ENCODE peak calls at places on chromosome 10, in nine cellular contexts. D, T, B, L, F, P, U, H and Q are unnamed samples.

GRCh38 chr10:43230101-43230908 is 36.6 kb downstream of the RASGEF1A start:
- DNase-seq in D (no peak), T (no peak), B (peak), L (peak), F (peak), P (peak), U (peak), H (no peak), Q (peak)

GRCh38 chr10:8321990-8322389 is 267.5 kb downstream of the GATA3 start:
- DNase-seq in D (no peak), T (no peak), B (no peak), L (no peak), F (no peak), P (no peak), U (no peak), H (no peak), Q (no peak)

GRCh38 chr10:129730993-129731325 is 233.1 kb downstream of the EBF3 start:
- DNase-seq in D (no peak), T (no peak), B (no peak), L (no peak), F (no peak), P (no peak), U (no peak), H (no peak), Q (peak)

GRCh38 chr10:80196270-80196949 is 8.9 kb downstream of the ANXA11 start:
- DNase-seq in D (peak), T (peak), B (peak), L (peak), F (peak), P (peak), U (no peak), H (no peak), Q (peak)

GRCh38 chr10:131849591-131850489 is 51.0 kb upstream of the PPP2R2D start:
- DNase-seq in D (no peak), T (no peak), B (peak), L (no peak), F (no peak), P (no peak), U (no peak), H (no peak), Q (peak)

GRCh38 chr10:48885376-48885775 is 54.3 kb downstream of the LRRC18 start:
- DNase-seq in D (peak), T (peak), B (no peak), L (no peak), F (no peak), P (no peak), U (no peak), H (no peak), Q (no peak)

GRCh38 chr10:48517911-48518321 is 87.0 kb downstream of the ARHGAP22 start:
- DNase-seq in D (no peak), T (no peak), B (peak), L (no peak), F (no peak), P (no peak), U (no peak), H (no peak), Q (peak)

GRCh38 chr10:70378122-70378521 is 4.3 kb downstream of the LRRC20 start:
- DNase-seq in D (peak), T (peak), B (no peak), L (no peak), F (no peak), P (no peak), U (no peak), H (no peak), Q (no peak)

GRCh38 chr10:49760789-49761188 is 1.3 kb downstream of the OGDHL start:
- DNase-seq in D (no peak), T (no peak), B (no peak), L (peak), F (no peak), P (no peak), U (no peak), H (no peak), Q (peak)

GRCh38 chr10:132549416-132549815 is 11.8 kb downstream of the INPP5A start:
- DNase-seq in D (no peak), T (no peak), B (peak), L (no peak), F (no peak), P (no peak), U (no peak), H (no peak), Q (peak)

GRCh38 chr10:72010234-72010992 is 46.2 kb downstream of the CHST3 start:
- DNase-seq in D (no peak), T (no peak), B (no peak), L (no peak), F (no peak), P (no peak), U (no peak), H (no peak), Q (no peak)

GRCh38 chr10:102831322-102832071 is 5.7 kb downstream of the CYP17A1 start:
- DNase-seq in D (no peak), T (no peak), B (no peak), L (no peak), F (no peak), P (no peak), U (no peak), H (no peak), Q (no peak)

GRCh38 chr10:17229016-17229716 is 1.1 kb downstream of the VIM start:
- DNase-seq in D (peak), T (peak), B (peak), L (peak), F (peak), P (peak), U (peak), H (no peak), Q (peak)

GRCh38 chr10:95716866-95717265 is 23.1 kb upstream of the TCTN3 start:
- DNase-seq in D (no peak), T (no peak), B (no peak), L (no peak), F (no peak), P (no peak), U (no peak), H (no peak), Q (no peak)

GRCh38 chr10:83062871-83063270 is 1076.4 kb upstream of the GHITM start:
- DNase-seq in D (no peak), T (no peak), B (no peak), L (no peak), F (no peak), P (no peak), U (no peak), H (no peak), Q (no peak)

GRCh38 chr10:89092439-89092838 is 101.8 kb downstream of the FAS start:
- DNase-seq in D (no peak), T (no peak), B (no peak), L (no peak), F (no peak), P (no peak), U (no peak), H (no peak), Q (no peak)

GRCh38 chr10:92696606-92697383 is 7.0 kb downstream of the HHEX start:
- DNase-seq in D (peak), T (no peak), B (no peak), L (no peak), F (no peak), P (no peak), U (no peak), H (no peak), Q (no peak)

GRCh38 chr10:12608761-12609160 is 259.4 kb downstream of the CAMK1D start:
- DNase-seq in D (no peak), T (no peak), B (no peak), L (no peak), F (no peak), P (no peak), U (no peak), H (no peak), Q (no peak)

DNA sequence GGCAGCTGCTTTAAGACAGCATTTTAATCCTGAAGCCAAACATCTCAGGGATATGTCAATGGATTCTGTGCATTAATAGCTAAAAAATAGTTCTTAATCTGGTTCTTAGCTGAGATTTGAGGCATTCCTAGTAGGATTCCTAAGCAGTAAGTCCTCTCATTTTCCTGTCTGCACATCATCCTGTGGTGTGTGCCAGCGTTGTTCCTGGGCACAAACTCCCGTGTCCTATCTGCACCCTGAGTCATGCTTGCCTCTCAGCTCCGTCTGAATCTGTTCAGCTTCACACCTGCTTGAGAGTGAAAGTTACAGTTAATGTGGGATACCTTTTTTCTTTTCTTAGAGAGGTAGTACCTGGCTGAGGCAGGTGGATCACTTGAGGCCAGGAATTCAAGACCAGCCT is 19.5 kb downstream of the BAG3 start:
- DNase-seq in D (no peak), T (no peak), B (no peak), L (peak), F (no peak), P (no peak), U (no peak), H (no peak), Q (no peak)
- H3K4me3 ChIP-seq in D (no peak), T (no peak), B (no peak), L (no peak), F (no peak), P (no peak), U (no peak), H (no peak), Q (no peak)

GRCh38 chr10:115129752-115130151 is 36.6 kb downstream of the ATRNL1 start:
- DNase-seq in D (peak), T (peak), B (no peak), L (no peak), F (no peak), P (no peak), U (no peak), H (no peak), Q (no peak)
- TF ChIP-seq CTCF in D (peak), T (peak), B (peak), L (no peak), F (peak), P (peak), U (peak), H (no peak), Q (no peak)

GRCh38 chr10:112758961-112759360 is 191.1 kb upstream of the TCF7L2 start:
- DNase-seq in D (no peak), T (peak), B (no peak), L (no peak), F (no peak), P (no peak), U (no peak), H (no peak), Q (no peak)

GRCh38 chr10:112756118-112756512 is 193.9 kb upstream of the TCF7L2 start:
- DNase-seq in D (no peak), T (no peak), B (no peak), L (no peak), F (no peak), P (no peak), U (no peak), H (no peak), Q (no peak)

GRCh38 chr10:112752268-112752667 is 197.8 kb upstream of the TCF7L2 start:
- DNase-seq in D (no peak), T (no peak), B (no peak), L (no peak), F (no peak), P (no peak), U (no peak), H (no peak), Q (no peak)

GRCh38 chr10:112754001-112754411 is 196.0 kb upstream of the TCF7L2 start:
- DNase-seq in D (no peak), T (no peak), B (no peak), L (no peak), F (no peak), P (no peak), U (no peak), H (no peak), Q (no peak)

GRCh38 chr10:112755446-112756117 is 194.5 kb upstream of the TCF7L2 start:
- DNase-seq in D (no peak), T (no peak), B (no peak), L (no peak), F (no peak), P (no peak), U (no peak), H (no peak), Q (no peak)
- H3K27ac ChIP-seq in D (no peak), T (peak), B (no peak), L (no peak), F (no peak), P (no peak), U (no peak), H (no peak), Q (no peak)

GRCh38 chr10:87507879-87508278 is 3.2 kb downstream of the MINPP1 start:
- DNase-seq in D (no peak), T (no peak), B (no peak), L (no peak), F (no peak), P (no peak), U (no peak), H (no peak), Q (no peak)

GRCh38 chr10:87504667-87505365 is at the start of gene MINPP1:
- DNase-seq in D (peak), T (peak), B (peak), L (peak), F (peak), P (peak), U (peak), H (peak), Q (peak)

GRCh38 chr10:87504307-87504666 is 406 bp upstream of the MINPP1 start:
- DNase-seq in D (no peak), T (no peak), B (no peak), L (no peak), F (no peak), P (no peak), U (no peak), H (no peak), Q (no peak)

GRCh38 chr10:87505366-87506113 is 847 bp downstream of the MINPP1 start:
- DNase-seq in D (peak), T (peak), B (peak), L (peak), F (peak), P (peak), U (peak), H (no peak), Q (peak)

DNA sequence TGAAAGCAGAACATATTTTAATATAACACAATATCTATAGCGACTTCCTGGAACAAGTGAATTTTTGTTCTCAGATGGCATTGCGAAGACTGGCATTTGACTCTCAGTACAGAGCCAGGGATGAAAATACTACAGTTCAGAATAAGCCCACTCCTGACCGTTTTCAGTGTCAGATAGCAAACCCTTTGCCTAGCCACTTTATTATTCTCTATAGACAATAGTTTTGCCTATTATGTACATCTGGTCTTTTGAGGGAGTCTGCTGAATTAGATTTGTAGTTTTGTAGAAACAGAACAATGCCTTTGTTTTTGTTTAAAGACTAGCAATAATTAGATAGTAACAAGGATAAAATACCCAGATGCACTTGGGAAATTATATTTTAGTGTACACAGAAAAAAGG is 2.3 kb downstream of the MINPP1 start:
- DNase-seq in D (no peak), T (no peak), B (no peak), L (no peak), F (no peak), P (no peak), U (no peak), H (no peak), Q (no peak)
- H3K4me3 ChIP-seq in D (no peak), T (peak), B (no peak), L (no peak), F (no peak), P (no peak), U (no peak), H (no peak), Q (no peak)